ENCODE peak calls at places on chromosome 4, in ten cellular contexts. R is fibroblast of lung; Q is foreskin fibroblast; H is upper lobe of right lung; V is kidney; G is fibroblast of villous mesenchyme; O is brain microvascular endothelial cell; L is CD4-positive, alpha-beta T cell; P is psoas muscle; W is uterus. I is an unnamed sample.

GRCh38 chr4:2591189-2591588 is 54.7 kb downstream of the FAM193A start:
- DNase-seq in R (peak), G (peak), P (no peak), Q (no peak), W (no peak), V (no peak), O (no peak), L (no peak), H (no peak), I (no peak)

GRCh38 chr4:119046263-119046662 is 89.4 kb upstream of the MYOZ2 start:
- DNase-seq in O (no peak), V (peak), H (peak), P (peak), Q (no peak), W (no peak), G (no peak), L (no peak), R (no peak), I (peak)

GRCh38 chr4:171130126-171130801 is 682.9 kb upstream of the GALNTL6 start:
- DNase-seq in R (no peak), L (no peak), Q (no peak), G (no peak), O (no peak), P (no peak), H (no peak), W (no peak), V (no peak), I (no peak)

GRCh38 chr4:2116687-2117400 is 57.7 kb downstream of the NAT8L start:
- DNase-seq in P (no peak), V (no peak), W (no peak), L (no peak), H (no peak), R (no peak), G (no peak), O (no peak), Q (no peak), I (no peak)

GRCh38 chr4:10762541-10762940 is 78.0 kb upstream of the CLNK start:
- DNase-seq in R (peak), G (no peak), V (no peak), O (peak), L (no peak), Q (peak), P (no peak), H (no peak), W (no peak), I (no peak)

GRCh38 chr4:55125087-55125721 is at the start of gene KDR:
- DNase-seq in H (peak), P (peak), L (no peak), R (peak), Q (peak), V (peak), O (peak), W (peak), G (peak), I (peak)

GRCh38 chr4:161538941-161539340 is 624.9 kb downstream of the FSTL5 start:
- DNase-seq in P (no peak), R (no peak), O (no peak), Q (no peak), G (no peak), H (no peak), V (no peak), L (no peak), W (no peak), I (no peak)

GRCh38 chr4:3317656-3318211 is 24.9 kb downstream of the RGS12 start:
- DNase-seq in W (no peak), Q (no peak), L (no peak), O (no peak), R (no peak), G (no peak), P (no peak), H (peak), V (peak), I (no peak)

GRCh38 chr4:85901500-85901899 is 426.6 kb downstream of the ARHGAP24 start:
- DNase-seq in O (no peak), W (no peak), V (no peak), Q (peak), H (no peak), R (peak), P (no peak), L (no peak), G (peak), I (no peak)

GRCh38 chr4:40307627-40308497 is 27.3 kb upstream of the CHRNA9 start:
- DNase-seq in O (no peak), V (no peak), R (no peak), Q (no peak), G (no peak), W (no peak), P (no peak), H (no peak), L (peak), I (no peak)

GRCh38 chr4:91222019-91222418 is 1081.7 kb upstream of the GRID2 start:
- DNase-seq in G (no peak), O (no peak), L (no peak), P (no peak), R (no peak), H (no peak), Q (no peak), W (no peak), V (no peak), I (no peak)

GRCh38 chr4:128757712-128758111 is 51.8 kb upstream of the JADE1 start:
- DNase-seq in H (no peak), P (peak), O (no peak), Q (peak), W (no peak), R (peak), L (no peak), G (peak), V (no peak), I (peak)

GRCh38 chr4:2786152-2786671 is 6.7 kb upstream of the SH3BP2 start:
- DNase-seq in V (peak), P (no peak), O (no peak), L (peak), R (no peak), Q (no peak), W (no peak), H (no peak), G (no peak), I (peak)

GRCh38 chr4:183438458-183439113 is 5.8 kb upstream of the CDKN2AIP start:
- DNase-seq in V (no peak), P (no peak), Q (peak), H (no peak), G (peak), R (peak), O (peak), L (no peak), W (no peak), I (no peak)

GRCh38 chr4:90226734-90227133 is 99.5 kb downstream of the CCSER1 start:
- DNase-seq in Q (no peak), G (no peak), W (no peak), O (no peak), V (no peak), H (no peak), P (no peak), R (no peak), L (no peak), I (no peak)

GRCh38 chr4:176193126-176193525 is 2.3 kb downstream of the SPATA4 start:
- DNase-seq in H (no peak), O (no peak), V (no peak), W (no peak), L (no peak), G (peak), Q (peak), R (peak), P (no peak), I (no peak)

GRCh38 chr4:10083861-10084641 is 32.5 kb downstream of the WDR1 start:
- DNase-seq in R (no peak), Q (no peak), O (no peak), G (no peak), H (peak), W (peak), V (peak), P (no peak), L (no peak), I (no peak)

GRCh38 chr4:71262161-71262560 is 76.7 kb upstream of the SLC4A4 start:
- DNase-seq in P (no peak), V (no peak), Q (no peak), R (peak), L (no peak), O (peak), G (peak), W (no peak), H (no peak), I (no peak)

GRCh38 chr4:54838301-54838700 is 180.5 kb downstream of the KIT start:
- DNase-seq in G (no peak), P (no peak), H (no peak), W (no peak), O (no peak), R (no peak), V (no peak), L (no peak), Q (no peak), I (no peak)

GRCh38 chr4:176444741-176445140 is 125.0 kb downstream of the SPCS3 start:
- DNase-seq in G (no peak), W (no peak), V (no peak), P (no peak), R (peak), H (no peak), L (no peak), O (peak), Q (peak), I (no peak)

GRCh38 chr4:128123036-128123435 is 61.9 kb downstream of the LARP1B start:
- DNase-seq in G (peak), Q (no peak), V (no peak), L (no peak), H (no peak), O (no peak), W (no peak), P (no peak), R (no peak), I (no peak)

GRCh38 chr4:173852775-173853174 is 322.7 kb upstream of the HAND2 start:
- DNase-seq in W (no peak), P (no peak), R (no peak), O (no peak), Q (no peak), L (no peak), G (no peak), H (no peak), V (no peak), I (no peak)

GRCh38 chr4:83867221-83867620 is 331.3 kb downstream of the GPAT3 start:
- DNase-seq in R (no peak), V (no peak), P (no peak), G (no peak), W (no peak), Q (no peak), L (no peak), H (no peak), O (no peak), I (no peak)

GRCh38 chr4:10640535-10641159 is 43.9 kb downstream of the CLNK start:
- DNase-seq in R (no peak), V (no peak), W (no peak), O (no peak), G (no peak), Q (no peak), P (no peak), L (no peak), H (no peak), I (no peak)

DNA sequence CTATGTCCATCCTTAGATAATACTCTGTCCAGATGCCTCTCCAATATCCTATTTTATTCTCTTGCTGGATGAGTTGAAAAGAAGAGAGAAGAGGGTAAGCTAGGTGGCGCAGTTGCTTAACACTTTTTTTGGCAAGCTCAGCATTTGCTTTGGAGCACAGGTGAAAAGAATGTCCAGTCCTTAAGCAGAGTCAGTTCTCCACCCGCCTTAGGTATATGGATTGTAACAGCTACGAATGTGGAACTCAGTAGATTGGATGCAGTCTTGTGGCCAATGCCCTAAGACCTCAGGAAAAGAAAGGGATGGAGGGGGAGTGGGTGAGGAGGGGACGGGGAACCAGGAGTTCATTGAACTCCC is 208.4 kb downstream of the NWD2 start:
- DNase-seq in G (peak), O (peak), H (no peak), Q (peak), W (peak), R (peak), V (no peak), L (peak), P (no peak), I (no peak)
- TF ChIP-seq CTCF in G (peak), O (peak), H (peak), Q (peak), W (peak), R (peak), V (peak), L (peak), P (peak), I (no peak)

GRCh38 chr4:97910005-97910404 is 233.3 kb downstream of the STPG2 start:
- DNase-seq in O (no peak), H (no peak), G (no peak), W (no peak), V (peak), Q (no peak), P (no peak), L (no peak), R (no peak), I (no peak)
- TF ChIP-seq CTCF in O (peak), H (no peak), G (no peak), W (no peak), V (no peak), Q (no peak), P (no peak), L (no peak), R (no peak), I (no peak)

DNA sequence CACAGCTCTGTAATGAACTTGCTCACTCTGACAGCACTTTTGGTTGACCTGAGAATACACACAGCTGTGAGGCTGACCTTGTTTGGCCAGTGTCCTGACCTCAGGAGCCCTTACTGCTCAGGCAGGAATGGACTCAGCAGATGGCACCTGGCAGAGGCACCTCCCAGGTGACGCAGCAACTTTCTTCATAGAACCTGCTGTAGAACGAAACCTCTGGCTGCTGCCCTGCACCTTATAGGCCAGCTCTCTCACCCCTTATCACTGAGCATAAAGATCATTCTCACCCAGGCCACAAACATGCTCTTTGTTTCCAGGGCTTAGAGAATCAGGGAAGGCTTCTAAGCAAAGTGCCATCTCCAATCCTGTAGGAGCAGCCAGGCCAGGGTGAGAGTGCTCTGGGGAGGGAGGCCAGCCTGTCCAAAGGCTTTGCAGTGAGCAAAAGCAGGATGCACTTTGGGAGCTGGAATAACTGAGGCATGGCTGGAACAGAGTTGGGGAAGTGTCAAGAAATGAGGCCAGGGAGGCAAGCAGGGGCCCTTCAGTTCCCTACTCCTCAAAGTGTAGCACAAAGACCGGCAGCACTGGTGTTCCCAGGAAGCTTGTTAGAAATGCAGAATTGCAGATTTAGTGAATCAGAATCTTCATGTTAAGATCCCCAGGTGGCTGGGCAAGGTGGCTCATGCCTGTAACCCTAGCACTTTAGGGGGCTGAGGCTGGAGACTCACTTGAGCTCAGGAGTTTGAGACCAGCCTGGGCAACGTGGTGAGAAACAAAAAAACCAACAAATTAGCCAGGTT is 13.3 kb upstream of the CENPU start:
- DNase-seq in V (no peak), G (no peak), Q (no peak), P (peak), O (no peak), W (no peak), L (no peak), H (no peak), R (no peak), I (no peak)
- TF ChIP-seq CTCF in V (no peak), G (no peak), Q (no peak), P (no peak), O (no peak), W (no peak), L (no peak), H (no peak), R (no peak), I (no peak)

GRCh38 chr4:964346-965025 is 8.9 kb downstream of the DGKQ start:
- DNase-seq in P (no peak), V (peak), R (no peak), G (no peak), Q (no peak), L (no peak), O (no peak), H (no peak), W (no peak), I (no peak)

GRCh38 chr4:965048-965765 is 8.2 kb downstream of the DGKQ start:
- DNase-seq in W (no peak), V (peak), G (no peak), Q (no peak), O (no peak), R (no peak), L (no peak), H (no peak), P (no peak), I (no peak)

GRCh38 chr4:961651-962230 is 11.6 kb downstream of the DGKQ start:
- DNase-seq in V (peak), L (no peak), G (no peak), H (no peak), O (no peak), P (no peak), R (no peak), W (no peak), Q (no peak), I (no peak)

GRCh38 chr4:962231-963208 is 10.8 kb downstream of the DGKQ start:
- DNase-seq in V (peak), P (no peak), H (no peak), R (no peak), Q (no peak), O (no peak), L (no peak), G (no peak), W (no peak), I (no peak)

DNA sequence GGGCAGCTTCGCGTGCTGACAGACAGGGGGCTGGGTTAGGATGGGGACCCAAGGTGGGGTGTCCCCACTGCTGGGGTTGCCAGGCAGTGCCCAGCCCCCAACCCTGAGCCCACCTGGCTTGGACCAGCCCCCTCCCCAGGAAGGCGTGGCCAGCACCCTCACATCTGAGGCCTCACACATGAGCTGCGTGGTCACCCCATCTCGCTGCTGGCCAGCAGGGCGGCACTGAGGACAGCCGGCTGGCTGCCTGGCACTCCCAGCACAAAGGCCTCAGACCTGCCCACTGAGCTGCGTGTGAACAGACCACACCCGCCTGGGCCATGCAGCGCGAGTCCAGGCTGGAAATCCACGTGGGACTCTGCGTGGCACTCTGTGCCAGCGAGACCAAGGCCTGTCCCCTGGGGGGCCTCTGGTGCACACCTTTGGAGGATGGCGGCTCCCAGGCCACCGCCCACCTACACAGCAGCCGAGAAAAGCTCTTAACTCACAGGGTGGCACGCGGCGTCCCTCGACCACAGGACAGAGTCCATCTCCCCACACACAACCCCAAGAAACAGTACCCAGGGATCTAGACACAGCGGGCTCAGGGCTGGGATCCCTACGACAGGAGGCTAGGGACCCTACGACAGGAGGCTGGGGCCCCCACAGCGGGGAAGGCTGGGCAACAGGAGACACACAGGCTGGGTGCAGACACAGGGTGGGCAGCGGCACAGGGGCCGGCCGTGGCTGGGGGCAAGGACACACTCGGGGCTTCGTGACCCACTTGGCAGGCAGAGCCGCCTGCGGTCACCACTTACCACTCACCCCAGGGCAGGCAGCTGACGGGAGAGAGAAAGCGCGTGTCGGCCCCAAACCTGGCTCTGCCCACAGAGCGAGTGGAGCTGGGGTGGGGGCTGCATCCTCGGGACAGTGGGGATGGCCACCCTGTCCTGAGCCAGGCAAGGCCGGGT is 9.8 kb downstream of the DGKQ start:
- DNase-seq in Q (no peak), R (no peak), O (no peak), L (no peak), G (no peak), P (no peak), W (no peak), H (no peak), V (peak), I (no peak)
- TF ChIP-seq CTCF in Q (no peak), R (no peak), O (no peak), L (no peak), G (no peak), P (no peak), W (no peak), H (no peak), V (no peak), I (no peak)

I was measured in coronary artery.